ENCODE peak calls at places on chromosomes 11 and 22, in ten cellular contexts. B, Q, C, T, L, F, X, V, E and J are unnamed samples.

GRCh38 chr11:3159296-3160190 is 5.6 kb downstream of the OSBPL5 start:
- DNase-seq in B (no peak), Q (no peak), C (no peak), T (no peak), L (peak), F (no peak), X (no peak), V (no peak), E (no peak), J (no peak)

GRCh38 chr11:31813242-31813960 is 2.3 kb upstream of the PAX6 start:
- DNase-seq in B (no peak), Q (no peak), C (no peak), T (no peak), L (peak), F (no peak), X (no peak), V (no peak), E (no peak), J (no peak)

GRCh38 chr22:46649176-46650077 is 29.2 kb downstream of the GRAMD4 start:
- DNase-seq in B (no peak), Q (no peak), C (no peak), T (no peak), L (no peak), F (no peak), X (no peak), V (no peak), E (no peak), J (no peak)

GRCh38 chr11:115421338-115422012 is 82.7 kb downstream of the CADM1 start:
- DNase-seq in B (no peak), Q (no peak), C (no peak), T (no peak), L (peak), F (no peak), X (no peak), V (no peak), E (no peak), J (no peak)

GRCh38 chr11:21121991-21122390 is 452.6 kb downstream of the NELL1 start:
- DNase-seq in B (no peak), Q (no peak), C (no peak), T (no peak), L (no peak), F (no peak), X (no peak), V (no peak), E (no peak), J (no peak)

GRCh38 chr11:33350287-33350686 is 93.1 kb downstream of the HIPK3 start:
- DNase-seq in B (no peak), Q (no peak), C (no peak), T (no peak), L (no peak), F (no peak), X (no peak), V (no peak), E (no peak), J (no peak)

GRCh38 chr11:134971381-134971780 is 559.3 kb upstream of the B3GAT1 start:
- DNase-seq in B (no peak), Q (no peak), C (no peak), T (no peak), L (no peak), F (no peak), X (no peak), V (no peak), E (no peak), J (no peak)

GRCh38 chr11:57499983-57500461 is 15.5 kb downstream of the SLC43A1 start:
- DNase-seq in B (no peak), Q (no peak), C (no peak), T (no peak), L (no peak), F (no peak), X (no peak), V (no peak), E (no peak), J (no peak)

GRCh38 chr11:61957028-61957770 is 7.0 kb downstream of the BEST1 start:
- DNase-seq in B (no peak), Q (no peak), C (no peak), T (no peak), L (no peak), F (no peak), X (no peak), V (no peak), E (no peak), J (no peak)

GRCh38 chr11:70354629-70355028 is 43.7 kb upstream of the CTTN start:
- DNase-seq in B (no peak), Q (no peak), C (no peak), T (no peak), L (no peak), F (no peak), X (no peak), V (no peak), E (no peak), J (no peak)

GRCh38 chr11:118105657-118106305 is 19.0 kb upstream of the SMIM35 start:
- DNase-seq in B (no peak), Q (no peak), C (no peak), T (no peak), L (no peak), F (no peak), X (no peak), V (no peak), E (no peak), J (no peak)

GRCh38 chr11:1640076-1640946 is 10.7 kb downstream of the KRTAP5-5 start:
- DNase-seq in B (no peak), Q (no peak), C (no peak), T (no peak), L (peak), F (peak), X (peak), V (no peak), E (peak), J (no peak)

GRCh38 chr22:38172016-38172431 is 9.6 kb downstream of the PLA2G6 start:
- DNase-seq in B (no peak), Q (no peak), C (no peak), T (no peak), L (no peak), F (no peak), X (no peak), V (peak), E (no peak), J (no peak)

GRCh38 chr11:83272627-83273026 is 13.5 kb downstream of the CCDC90B start:
- DNase-seq in B (no peak), Q (peak), C (no peak), T (no peak), L (no peak), F (no peak), X (no peak), V (no peak), E (no peak), J (no peak)

GRCh38 chr22:36741204-36741793 is 34.6 kb downstream of the IFT27 start:
- DNase-seq in B (no peak), Q (no peak), C (no peak), T (no peak), L (peak), F (no peak), X (no peak), V (peak), E (no peak), J (no peak)

GRCh38 chr11:105236631-105237030 is 97.1 kb upstream of the CARD18 start:
- DNase-seq in B (no peak), Q (peak), C (no peak), T (no peak), L (no peak), F (no peak), X (no peak), V (no peak), E (no peak), J (no peak)

GRCh38 chr11:43969543-43969942 is 27.1 kb downstream of the C11orf96 start:
- DNase-seq in B (no peak), Q (no peak), C (no peak), T (no peak), L (no peak), F (peak), X (no peak), V (peak), E (no peak), J (no peak)

GRCh38 chr11:9264381-9265210 is 554 bp downstream of the DENND5A start:
- DNase-seq in B (no peak), Q (peak), C (peak), T (no peak), L (peak), F (peak), X (no peak), V (peak), E (peak), J (no peak)

GRCh38 chr11:69645801-69646492 is 5.0 kb downstream of the CCND1 start:
- DNase-seq in B (no peak), Q (no peak), C (no peak), T (no peak), L (no peak), F (no peak), X (no peak), V (no peak), E (no peak), J (no peak)

GRCh38 chr11:123202155-123202714 is 7.2 kb upstream of the CLMP start:
- DNase-seq in B (no peak), Q (no peak), C (no peak), T (no peak), L (no peak), F (no peak), X (no peak), V (no peak), E (no peak), J (no peak)

GRCh38 chr11:22432331-22433065 is 94.3 kb downstream of the SLC17A6 start:
- DNase-seq in B (no peak), Q (peak), C (no peak), T (no peak), L (no peak), F (no peak), X (no peak), V (no peak), E (no peak), J (no peak)

GRCh38 chr22:35541254-35541748 is 670 bp downstream of the RASD2 start:
- DNase-seq in B (no peak), Q (no peak), C (no peak), T (no peak), L (no peak), F (no peak), X (peak), V (no peak), E (no peak), J (no peak)

GRCh38 chr11:74133416-74133815 is 37.4 kb downstream of the C2CD3 start:
- DNase-seq in B (no peak), Q (no peak), C (no peak), T (no peak), L (no peak), F (no peak), X (no peak), V (no peak), E (no peak), J (no peak)